ENCODE peak calls at places on chromosomes 7 and 10, in five cellular contexts. L, N, K, Z and P are unnamed samples.

GRCh38 chr7:68977709-68978108 is 620.6 kb upstream of the AUTS2 start:
- DNase-seq in L (no peak), N (peak; percentile 22), K (no peak), Z (no peak), P (no peak)

GRCh38 chr10:122721111-122721510 is 21.5 kb upstream of the C10orf120 start:
- DNase-seq in L (no peak), N (no peak), K (no peak), Z (no peak), P (no peak)

GRCh38 chr7:68192941-68193340 is 1196.3 kb downstream of the TYW1 start:
- DNase-seq in L (no peak), N (no peak), K (no peak), Z (no peak), P (no peak)

GRCh38 chr7:74299401-74299800 is 10.2 kb downstream of the CLIP2 start:
- DNase-seq in L (no peak), N (no peak), K (no peak), Z (no peak), P (no peak)

GRCh38 chr10:74292871-74293427 is 141.9 kb downstream of the ADK start:
- DNase-seq in L (no peak), N (no peak), K (no peak), Z (no peak), P (peak; percentile 34)

GRCh38 chr7:73308074-73308664 is 457 bp downstream of the NSUN5 start:
- DNase-seq in L (no peak), N (no peak), K (peak; percentile 73), Z (peak; percentile 26), P (no peak)

GRCh38 chr7:150988230-150989226 is 2.3 kb upstream of the NOS3 start:
- DNase-seq in L (no peak), N (peak; percentile 54), K (no peak), Z (peak; percentile 76), P (no peak)

GRCh38 chr7:115980175-115980574 is 50.4 kb downstream of the TFEC start:
- DNase-seq in L (no peak), N (no peak), K (no peak), Z (no peak), P (no peak)

GRCh38 chr7:57867884-57868701 is 418.1 kb downstream of the ZNF716 start:
- DNase-seq in L (no peak), N (no peak), K (peak; percentile 63), Z (peak; percentile 25), P (no peak)

GRCh38 chr7:37923996-37924395 is 3.6 kb downstream of the EPDR1 start:
- DNase-seq in L (no peak), N (no peak), K (no peak), Z (no peak), P (no peak)

GRCh38 chr10:69408318-69409175 is 8.2 kb downstream of the TACR2 start:
- DNase-seq in L (peak; percentile 77), N (peak; percentile 92), K (peak; percentile 98), Z (peak; percentile 97), P (peak; percentile 71)

GRCh38 chr7:1599571-1600395 is 30.0 kb upstream of the PSMG3 start:
- DNase-seq in L (no peak), N (no peak), K (no peak), Z (no peak), P (no peak)

GRCh38 chr7:134910968-134911367 is 75.3 kb upstream of the AGBL3 start:
- DNase-seq in L (no peak), N (no peak), K (no peak), Z (no peak), P (no peak)

GRCh38 chr7:113890326-113891030 is 28.3 kb downstream of the PPP1R3A start:
- DNase-seq in L (no peak), N (no peak), K (no peak), Z (no peak), P (no peak)

GRCh38 chr10:92181575-92181974 is 109.3 kb downstream of the CPEB3 start:
- DNase-seq in L (no peak), N (no peak), K (no peak), Z (no peak), P (no peak)

GRCh38 chr10:117956972-117957371 is 89.8 kb downstream of the RAB11FIP2 start:
- DNase-seq in L (no peak), N (no peak), K (no peak), Z (no peak), P (no peak)

GRCh38 chr7:29839302-29839701 is 33.0 kb downstream of the WIPF3 start:
- DNase-seq in L (no peak), N (peak; percentile 33), K (no peak), Z (peak; percentile 83), P (peak; percentile 8)

GRCh38 chr10:58643029-58643428 is 130.4 kb downstream of the BICC1 start:
- DNase-seq in L (no peak), N (no peak), K (no peak), Z (no peak), P (no peak)

GRCh38 chr10:124619195-124619594 is 125.0 kb downstream of the FAM53B start:
- DNase-seq in L (no peak), N (no peak), K (no peak), Z (no peak), P (no peak)

GRCh38 chr10:109723305-109723704 is 200.0 kb downstream of the XPNPEP1 start:
- DNase-seq in L (no peak), N (no peak), K (no peak), Z (no peak), P (no peak)

GRCh38 chr10:118107040-118107439 is 60.3 kb upstream of the RAB11FIP2 start:
- DNase-seq in L (no peak), N (no peak), K (no peak), Z (no peak), P (no peak)

GRCh38 chr10:7107287-7107686 is 303.5 kb downstream of the SFMBT2 start:
- DNase-seq in L (no peak), N (no peak), K (no peak), Z (no peak), P (no peak)

GRCh38 chr7:66050990-66051424 is 24.6 kb upstream of the ASL start:
- DNase-seq in L (no peak), N (no peak), K (no peak), Z (no peak), P (peak; percentile 97)

GRCh38 chr7:54814401-54814800 is 55.4 kb upstream of the SEC61G start:
- DNase-seq in L (no peak), N (no peak), K (no peak), Z (no peak), P (no peak)

GRCh38 chr7:54811016-54811924 is 52.3 kb upstream of the SEC61G start:
- DNase-seq in L (no peak), N (no peak), K (no peak), Z (no peak), P (peak; percentile 81)

GRCh38 chr7:54811925-54812264 is 52.9 kb upstream of the SEC61G start:
- DNase-seq in L (no peak), N (no peak), K (no peak), Z (peak; percentile 55), P (no peak)

GRCh38 chr7:54812747-54813146 is 53.7 kb upstream of the SEC61G start:
- DNase-seq in L (no peak), N (no peak), K (no peak), Z (no peak), P (no peak)

DNA sequence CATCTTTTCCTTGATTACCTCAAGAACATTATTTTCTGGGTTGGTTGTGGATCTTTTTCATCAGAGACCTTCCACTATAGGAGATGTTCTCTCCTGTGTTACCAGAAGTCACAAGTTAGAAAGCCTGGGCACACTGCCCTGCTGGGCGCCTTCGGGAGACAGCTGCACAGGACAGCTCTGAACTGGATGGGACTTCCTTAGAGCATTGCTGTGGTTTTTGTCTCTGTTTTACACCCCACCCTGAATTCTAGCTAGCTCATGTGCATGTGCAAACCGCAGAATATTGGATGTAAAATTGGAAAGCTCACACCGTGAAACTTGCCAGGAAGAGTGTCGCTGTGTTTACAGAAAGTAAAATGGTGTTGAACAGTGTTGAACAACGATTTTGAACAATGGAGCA is 54.4 kb upstream of the SEC61G start:
- DNase-seq in L (no peak), N (peak; percentile 59), K (no peak), Z (no peak), P (no peak)
- H3K4me3 ChIP-seq in L (no peak overlapping the region), N (no peak overlapping the region), K (no peak overlapping the region), Z (no peak overlapping the region), P (no peak overlapping the region)

GRCh38 chr10:99975942-99976809 is 33.6 kb downstream of the DNMBP start:
- DNase-seq in L (no peak), N (no peak), K (no peak), Z (no peak), P (no peak)

GRCh38 chr10:99977916-99978315 is 31.8 kb downstream of the DNMBP start:
- DNase-seq in L (no peak), N (no peak), K (no peak), Z (no peak), P (no peak)

GRCh38 chr10:99976886-99977391 is 32.8 kb downstream of the DNMBP start:
- DNase-seq in L (no peak), N (peak; percentile 30), K (no peak), Z (no peak), P (peak; percentile 80)

GRCh38 chr10:99975106-99975829 is 34.5 kb downstream of the DNMBP start:
- DNase-seq in L (no peak), N (no peak), K (no peak), Z (no peak), P (no peak)

DNA sequence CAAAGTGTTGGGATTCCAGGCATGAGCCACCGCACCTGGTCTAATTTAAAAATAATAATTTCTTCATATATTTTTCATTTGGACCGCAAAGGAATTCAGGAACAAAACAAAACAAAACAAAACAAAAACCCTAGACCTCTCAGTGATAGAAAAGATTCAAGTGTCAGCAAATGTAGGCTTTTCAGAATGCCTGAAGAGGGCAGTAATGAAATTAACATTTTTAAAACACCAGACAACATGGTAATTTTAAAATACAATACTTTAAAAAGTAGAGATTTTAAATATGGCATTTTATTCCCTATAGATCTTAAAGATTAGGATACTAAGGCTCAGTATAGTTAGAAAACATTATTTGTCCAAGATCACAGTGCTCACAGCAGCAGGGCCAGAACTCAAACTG is 36.6 kb downstream of the DNMBP start:
- DNase-seq in L (no peak), N (no peak), K (no peak), Z (no peak), P (no peak)
- TF ChIP-seq CTCF in L (no peak), N (no peak), K (no peak), Z (no peak), P (peak; percentile 27)

DNA sequence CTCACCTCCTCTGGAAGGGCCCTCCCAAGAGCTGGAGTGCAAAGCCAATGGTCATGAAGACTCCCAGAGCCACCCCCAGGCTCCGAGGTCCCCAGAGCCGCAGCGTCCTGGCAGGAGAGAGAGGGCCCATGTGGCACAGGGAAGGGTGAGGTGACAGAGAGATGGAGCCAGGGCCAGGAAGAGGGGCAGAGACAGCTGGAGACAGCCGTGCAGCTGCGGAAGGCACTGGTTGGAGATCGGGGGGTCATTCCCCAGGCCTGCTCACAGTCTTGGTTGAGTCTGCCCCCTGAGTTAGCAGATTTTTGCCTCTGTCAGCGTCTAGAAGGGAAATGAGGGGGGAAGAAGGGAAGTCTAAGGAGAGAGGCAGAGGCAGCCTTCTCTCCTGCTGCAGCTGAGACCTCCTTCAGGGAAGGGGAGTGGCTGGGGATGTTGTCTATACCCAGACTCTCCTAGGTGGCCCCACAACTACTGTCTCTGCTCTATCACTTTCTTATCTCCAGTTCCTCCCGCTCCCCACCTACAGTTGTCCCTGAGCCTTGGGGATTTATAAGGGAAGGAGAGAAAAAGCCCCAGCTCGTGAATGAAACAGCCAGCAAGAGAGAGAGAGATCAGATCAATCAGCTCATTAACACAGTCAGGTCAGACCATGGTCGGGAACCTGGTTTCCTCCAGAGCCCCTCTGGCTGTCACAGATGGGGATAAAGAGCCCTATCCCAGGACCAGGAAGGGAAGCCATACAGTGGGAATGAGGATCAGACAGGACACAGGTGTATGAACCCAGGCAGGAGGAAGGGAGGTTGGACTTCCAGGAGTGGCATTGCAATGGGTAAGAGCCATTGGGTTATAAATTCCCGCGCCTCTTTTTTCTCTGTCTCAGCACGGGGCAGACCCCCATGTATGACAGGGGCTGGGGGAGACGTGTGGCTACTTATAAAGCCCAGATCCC is 1.2 kb downstream of the GAL3ST4 start:
- DNase-seq in L (no peak), N (no peak), K (no peak), Z (no peak), P (no peak)
- H3K4me3 ChIP-seq in L (peak overlapping the region; percentile 84), N (peak overlapping the region; percentile 51), K (peak overlapping the region; percentile 57), Z (peak overlapping the region; percentile 56), P (peak overlapping the region; percentile 55)

GRCh38 chr10:113326160-113327111 is 226.4 kb upstream of the HABP2 start:
- DNase-seq in L (peak; percentile 80), N (peak; percentile 77), K (no peak), Z (peak; percentile 54), P (peak; percentile 73)
- TF ChIP-seq CTCF in L (peak; percentile 23), N (peak; percentile 35), K (no peak), Z (no peak), P (peak; percentile 49)